ENCODE peak calls at places on chromosome 1, in six cellular contexts. One of them, this sample, is unnamed. For H3K4me1, the result is how much of the 10 kb centered on the place peaks cover.

GRCh38 chr1:246971322-246971721 is 36.5 kb downstream of the ZNF695 start:
- DNase-seq in pancreas: no peak
- DNase-seq in SJSA1: peak
- DNase-seq in hepatocyte: peak
- DNase-seq in GM23248: peak
- DNase-seq in IMR-90: peak
- DNase-seq in this sample: peak

GRCh38 chr1:2276803-2277580 is 48.9 kb downstream of the SKI start:
- DNase-seq in SJSA1: no peak
- DNase-seq in GM23248: peak
- DNase-seq in pancreas: no peak
- DNase-seq in IMR-90: peak
- DNase-seq in hepatocyte: no peak
- DNase-seq in this sample: no peak

GRCh38 chr1:40641601-40642242 is 23.8 kb downstream of the RIMS3 start:
- DNase-seq in GM23248: no peak
- DNase-seq in hepatocyte: no peak
- DNase-seq in IMR-90: no peak
- DNase-seq in SJSA1: no peak
- DNase-seq in pancreas: no peak
- DNase-seq in this sample: no peak

GRCh38 chr1:193103759-193104495 is 1.3 kb downstream of the GLRX2 start:
- DNase-seq in hepatocyte: no peak
- DNase-seq in GM23248: peak
- DNase-seq in pancreas: no peak
- DNase-seq in SJSA1: no peak
- DNase-seq in IMR-90: no peak
- DNase-seq in this sample: no peak

GRCh38 chr1:94416901-94417701 is 1.1 kb upstream of the ABCD3 start:
- DNase-seq in IMR-90: peak
- DNase-seq in pancreas: no peak
- DNase-seq in SJSA1: no peak
- DNase-seq in hepatocyte: peak
- DNase-seq in GM23248: peak
- DNase-seq in this sample: peak

GRCh38 chr1:15064217-15064929 is 89.2 kb upstream of the TMEM51 start:
- DNase-seq in IMR-90: no peak
- DNase-seq in GM23248: no peak
- DNase-seq in hepatocyte: no peak
- DNase-seq in SJSA1: no peak
- DNase-seq in pancreas: peak
- DNase-seq in this sample: no peak

GRCh38 chr1:243312962-243313634 is 57.3 kb downstream of the SDCCAG8 start:
- DNase-seq in SJSA1: no peak
- DNase-seq in IMR-90: no peak
- DNase-seq in hepatocyte: no peak
- DNase-seq in GM23248: no peak
- DNase-seq in pancreas: no peak
- DNase-seq in this sample: no peak

GRCh38 chr1:9689011-9689706 is 37.6 kb downstream of the PIK3CD start:
- DNase-seq in GM23248: peak
- DNase-seq in IMR-90: peak
- DNase-seq in pancreas: peak
- DNase-seq in hepatocyte: peak
- DNase-seq in SJSA1: peak
- DNase-seq in this sample: peak

GRCh38 chr1:109530457-109531204 is 9.0 kb upstream of the GPR61 start:
- DNase-seq in SJSA1: no peak
- DNase-seq in IMR-90: no peak
- DNase-seq in GM23248: no peak
- DNase-seq in pancreas: no peak
- DNase-seq in hepatocyte: no peak
- DNase-seq in this sample: peak

GRCh38 chr1:110203021-110203661 is 7.0 kb upstream of the KCNC4 start:
- DNase-seq in SJSA1: peak
- DNase-seq in hepatocyte: peak
- DNase-seq in IMR-90: peak
- DNase-seq in pancreas: peak
- DNase-seq in GM23248: peak
- DNase-seq in this sample: peak

GRCh38 chr1:42777860-42778259 is 6.9 kb upstream of the TMEM269 start:
- DNase-seq in hepatocyte: peak
- DNase-seq in SJSA1: peak
- DNase-seq in IMR-90: peak
- DNase-seq in pancreas: no peak
- DNase-seq in GM23248: peak
- DNase-seq in this sample: peak

GRCh38 chr1:185156321-185156853 is 366 bp downstream of the TRMT1L start:
- DNase-seq in SJSA1: no peak
- DNase-seq in GM23248: peak
- DNase-seq in pancreas: peak
- DNase-seq in IMR-90: no peak
- DNase-seq in hepatocyte: no peak
- DNase-seq in this sample: peak

GRCh38 chr1:38611661-38612211 is 247.8 kb downstream of the RRAGC start:
- DNase-seq in GM23248: no peak
- DNase-seq in pancreas: no peak
- DNase-seq in SJSA1: no peak
- DNase-seq in IMR-90: no peak
- DNase-seq in hepatocyte: no peak
- DNase-seq in this sample: no peak

GRCh38 chr1:243727503-243728191 is 122.4 kb downstream of the AKT3 start:
- DNase-seq in SJSA1: no peak
- DNase-seq in IMR-90: no peak
- DNase-seq in GM23248: no peak
- DNase-seq in hepatocyte: no peak
- DNase-seq in pancreas: no peak
- DNase-seq in this sample: no peak

GRCh38 chr1:17419626-17420328 is 19.7 kb downstream of the RCC2 start:
- DNase-seq in hepatocyte: peak
- DNase-seq in SJSA1: peak
- DNase-seq in pancreas: no peak
- DNase-seq in GM23248: peak
- DNase-seq in IMR-90: peak
- DNase-seq in this sample: no peak

DNA sequence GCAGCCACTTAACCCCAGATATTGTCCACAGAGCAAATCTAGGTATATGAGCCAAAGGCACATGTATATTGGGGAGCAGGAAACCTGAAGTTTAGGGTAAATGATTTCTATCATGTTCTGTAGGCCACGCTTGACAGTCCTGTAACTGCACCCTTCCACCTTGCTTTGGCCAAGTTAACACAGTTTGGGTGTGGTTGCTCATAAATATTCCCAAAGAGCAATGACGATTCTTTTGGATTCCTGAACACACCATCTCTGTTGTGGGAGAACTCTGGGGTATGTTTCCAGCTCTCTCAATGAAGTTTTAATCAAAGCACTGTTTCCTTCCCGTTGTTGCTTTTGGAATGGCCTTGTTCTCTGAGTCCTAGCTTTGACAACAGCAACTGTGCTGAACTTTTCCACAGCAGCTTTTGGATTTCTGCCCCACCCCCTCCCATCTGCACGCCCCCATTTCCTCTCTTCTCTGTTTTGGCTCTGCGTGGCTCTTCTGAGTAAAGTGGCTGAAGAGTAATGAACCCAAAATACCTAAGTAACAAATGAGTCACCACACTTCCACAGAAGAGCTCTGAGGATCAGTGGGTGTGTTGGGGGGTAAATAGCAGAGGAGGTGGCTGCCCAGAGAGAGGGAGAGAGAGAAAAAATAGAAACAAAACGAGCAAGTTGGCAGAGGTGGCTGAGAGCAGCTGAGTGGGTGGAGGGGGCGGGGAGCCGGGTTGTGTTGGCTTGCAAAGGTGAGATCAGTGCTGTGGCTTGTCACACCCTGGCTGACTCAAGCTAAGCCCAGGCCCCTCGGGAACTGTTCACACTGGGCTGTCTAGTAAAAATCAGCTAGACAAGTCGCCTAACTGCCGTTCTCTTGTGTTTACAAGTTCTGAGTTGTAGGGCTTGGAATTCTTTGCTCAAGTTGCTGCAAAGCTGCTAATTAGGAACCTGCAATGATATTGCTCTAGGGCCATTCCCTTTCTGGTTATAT is 26.9 kb upstream of the RAP1A start:
- DNase-seq in GM23248: peak
- DNase-seq in hepatocyte: peak
- DNase-seq in IMR-90: peak
- DNase-seq in pancreas: peak
- DNase-seq in SJSA1: peak
- DNase-seq in this sample: peak
- H3K4me1 ChIP-seq in GM23248: under half
- H3K4me1 ChIP-seq in hepatocyte: under half
- H3K4me1 ChIP-seq in IMR-90: under half
- H3K4me1 ChIP-seq in pancreas: under half
- H3K4me1 ChIP-seq in SJSA1: under half
- H3K4me1 ChIP-seq in this sample: under half

DNA sequence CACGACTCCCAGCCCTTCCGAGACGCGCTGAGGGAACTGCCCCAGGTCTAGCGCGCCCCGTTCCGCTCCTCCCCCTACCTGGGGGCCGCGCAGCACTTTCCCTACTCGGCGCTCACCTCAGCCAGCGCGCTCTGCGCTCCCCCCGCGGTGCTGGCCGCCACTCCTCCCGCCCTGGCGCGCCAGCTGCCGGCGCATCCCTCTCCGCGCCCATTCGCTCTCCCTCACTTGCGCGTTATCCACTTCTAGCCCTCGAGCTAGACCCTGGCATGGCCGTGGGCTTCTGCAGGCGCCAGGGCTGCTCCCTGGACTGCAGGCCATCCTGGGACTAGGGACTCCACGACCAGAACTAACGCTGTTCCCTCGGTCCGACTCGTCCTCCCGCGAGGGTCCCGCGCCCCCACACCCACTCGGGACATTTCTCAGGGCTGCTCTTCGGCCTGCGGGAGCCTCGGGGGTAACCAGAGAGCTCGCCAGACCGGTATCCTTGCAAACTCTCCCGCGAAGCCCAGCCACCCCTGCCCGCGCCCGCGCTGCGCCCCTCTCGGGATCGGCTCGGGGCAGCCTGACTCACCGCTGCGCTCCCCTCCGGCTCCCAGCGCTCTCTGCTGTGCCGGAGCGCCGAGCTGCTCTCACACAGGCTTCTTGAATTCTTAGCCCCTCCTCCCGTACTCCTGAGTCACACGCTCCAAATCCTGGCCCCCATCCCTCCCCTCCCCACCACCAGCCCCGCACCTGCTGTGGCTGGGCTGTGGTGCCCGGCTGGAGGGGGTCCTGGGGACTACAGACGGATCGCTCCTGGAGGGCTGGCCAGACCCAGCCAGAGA is at the start of gene NGF:
- DNase-seq in GM23248: peak
- DNase-seq in IMR-90: peak
- DNase-seq in hepatocyte: peak
- DNase-seq in pancreas: peak
- DNase-seq in SJSA1: peak
- DNase-seq in this sample: peak
- H3K27ac ChIP-seq in GM23248: peak
- H3K27ac ChIP-seq in IMR-90: peak
- H3K27ac ChIP-seq in hepatocyte: no peak
- H3K27ac ChIP-seq in pancreas: no peak
- H3K27ac ChIP-seq in SJSA1: peak
- H3K27ac ChIP-seq in this sample: no peak

GRCh38 chr1:223771814-223772770 is 59.8 kb downstream of the CAPN2 start:
- DNase-seq in GM23248: peak
- DNase-seq in hepatocyte: peak
- DNase-seq in pancreas: no peak
- DNase-seq in SJSA1: peak
- DNase-seq in IMR-90: peak
- DNase-seq in this sample: peak
- H3K4me3 ChIP-seq in GM23248: peak
- H3K4me3 ChIP-seq in hepatocyte: no peak
- H3K4me3 ChIP-seq in pancreas: no peak
- H3K4me3 ChIP-seq in SJSA1: no peak
- H3K4me3 ChIP-seq in IMR-90: no peak
- H3K4me3 ChIP-seq in this sample: no peak

GRCh38 chr1:156483397-156483796 is 17.2 kb downstream of the MEF2D start:
- DNase-seq in hepatocyte: no peak
- DNase-seq in SJSA1: no peak
- DNase-seq in IMR-90: no peak
- DNase-seq in GM23248: peak
- DNase-seq in pancreas: no peak
- DNase-seq in this sample: no peak

GRCh38 chr1:156480015-156480368 is 20.6 kb downstream of the MEF2D start:
- DNase-seq in GM23248: no peak
- DNase-seq in SJSA1: no peak
- DNase-seq in IMR-90: no peak
- DNase-seq in pancreas: peak
- DNase-seq in hepatocyte: no peak
- DNase-seq in this sample: no peak

GRCh38 chr1:156482276-156482675 is 18.3 kb downstream of the MEF2D start:
- DNase-seq in hepatocyte: no peak
- DNase-seq in GM23248: no peak
- DNase-seq in IMR-90: no peak
- DNase-seq in pancreas: peak
- DNase-seq in SJSA1: no peak
- DNase-seq in this sample: no peak

GRCh38 chr1:156480411-156481192 is 20.0 kb downstream of the MEF2D start:
- DNase-seq in hepatocyte: peak
- DNase-seq in SJSA1: no peak
- DNase-seq in pancreas: peak
- DNase-seq in GM23248: peak
- DNase-seq in IMR-90: peak
- DNase-seq in this sample: no peak

GRCh38 chr1:156481527-156481926 is 19.0 kb downstream of the MEF2D start:
- DNase-seq in IMR-90: no peak
- DNase-seq in SJSA1: no peak
- DNase-seq in GM23248: no peak
- DNase-seq in hepatocyte: no peak
- DNase-seq in pancreas: no peak
- DNase-seq in this sample: no peak
- H3K4me1 ChIP-seq in IMR-90: under half
- H3K4me1 ChIP-seq in SJSA1: under half
- H3K4me1 ChIP-seq in GM23248: under half
- H3K4me1 ChIP-seq in hepatocyte: under half
- H3K4me1 ChIP-seq in pancreas: under half
- H3K4me1 ChIP-seq in this sample: under half

GRCh38 chr1:27438621-27439061 is 46.2 kb downstream of the GPR3 start:
- DNase-seq in GM23248: peak
- DNase-seq in pancreas: no peak
- DNase-seq in SJSA1: no peak
- DNase-seq in IMR-90: no peak
- DNase-seq in hepatocyte: no peak
- DNase-seq in this sample: peak

GRCh38 chr1:27444632-27445031 is 45.3 kb downstream of the WASF2 start:
- DNase-seq in SJSA1: no peak
- DNase-seq in pancreas: no peak
- DNase-seq in hepatocyte: no peak
- DNase-seq in GM23248: no peak
- DNase-seq in IMR-90: no peak
- DNase-seq in this sample: no peak

GRCh38 chr1:27436204-27437159 is 44.1 kb downstream of the GPR3 start:
- DNase-seq in hepatocyte: peak
- DNase-seq in SJSA1: peak
- DNase-seq in IMR-90: peak
- DNase-seq in pancreas: no peak
- DNase-seq in GM23248: peak
- DNase-seq in this sample: peak

GRCh38 chr1:27435566-27436203 is 43.3 kb downstream of the GPR3 start:
- DNase-seq in SJSA1: peak
- DNase-seq in IMR-90: no peak
- DNase-seq in hepatocyte: no peak
- DNase-seq in GM23248: peak
- DNase-seq in pancreas: no peak
- DNase-seq in this sample: no peak

GRCh38 chr1:27439150-27439549 is 46.7 kb downstream of the GPR3 start:
- DNase-seq in GM23248: no peak
- DNase-seq in hepatocyte: no peak
- DNase-seq in IMR-90: no peak
- DNase-seq in pancreas: no peak
- DNase-seq in SJSA1: no peak
- DNase-seq in this sample: no peak
- H3K27ac ChIP-seq in GM23248: no peak
- H3K27ac ChIP-seq in hepatocyte: no peak
- H3K27ac ChIP-seq in IMR-90: no peak
- H3K27ac ChIP-seq in pancreas: no peak
- H3K27ac ChIP-seq in SJSA1: no peak
- H3K27ac ChIP-seq in this sample: peak